ENCODE peak calls at places on chromosomes 6 and 20, in five cellular contexts. D, W, I, K and V are unnamed samples.

GRCh38 chr20:8255945-8256632 is 124.0 kb downstream of the PLCB1 start:
- DNase-seq in D (no peak), W (no peak), I (no peak), K (peak; percentile 80), V (no peak)

GRCh38 chr6:148873154-148873553 is 126.3 kb downstream of the UST start:
- DNase-seq in D (no peak), W (no peak), I (no peak), K (no peak), V (no peak)

GRCh38 chr6:168268755-168269154 is 50.8 kb downstream of the DACT2 start:
- DNase-seq in D (no peak), W (no peak), I (no peak), K (no peak), V (no peak)

GRCh38 chr6:139325686-139326085 is 33.9 kb upstream of the TXLNB start:
- DNase-seq in D (no peak), W (no peak), I (no peak), K (no peak), V (no peak)

GRCh38 chr6:437042-437402 is 45.5 kb downstream of the IRF4 start:
- DNase-seq in D (peak; percentile 72), W (no peak), I (no peak), K (no peak), V (no peak)

GRCh38 chr20:51526105-51526470 is 16.4 kb downstream of the NFATC2 start:
- DNase-seq in D (no peak), W (no peak), I (no peak), K (no peak), V (no peak)

GRCh38 chr6:150176152-150176551 is 33.3 kb downstream of the PPP1R14C start:
- DNase-seq in D (no peak), W (no peak), I (peak; percentile 49), K (no peak), V (peak; percentile 54)

GRCh38 chr6:44166591-44167184 is 8.1 kb downstream of the CAPN11 start:
- DNase-seq in D (no peak), W (no peak), I (no peak), K (no peak), V (no peak)

GRCh38 chr6:139625998-139626975 is 251.8 kb upstream of the CITED2 start:
- DNase-seq in D (peak; percentile 43), W (peak; percentile 27), I (no peak), K (no peak), V (peak; percentile 27)

GRCh38 chr6:878179-878578 is 185.2 kb upstream of the EXOC2 start:
- DNase-seq in D (no peak), W (no peak), I (no peak), K (no peak), V (no peak)

GRCh38 chr6:138001750-138002349 is 105.4 kb downstream of the PERP start:
- DNase-seq in D (peak; percentile 70), W (peak; percentile 47), I (no peak), K (peak; percentile 43), V (no peak)

GRCh38 chr6:38233161-38233791 is 406.5 kb downstream of the BTBD9 start:
- DNase-seq in D (no peak), W (no peak), I (no peak), K (no peak), V (no peak)

DNA sequence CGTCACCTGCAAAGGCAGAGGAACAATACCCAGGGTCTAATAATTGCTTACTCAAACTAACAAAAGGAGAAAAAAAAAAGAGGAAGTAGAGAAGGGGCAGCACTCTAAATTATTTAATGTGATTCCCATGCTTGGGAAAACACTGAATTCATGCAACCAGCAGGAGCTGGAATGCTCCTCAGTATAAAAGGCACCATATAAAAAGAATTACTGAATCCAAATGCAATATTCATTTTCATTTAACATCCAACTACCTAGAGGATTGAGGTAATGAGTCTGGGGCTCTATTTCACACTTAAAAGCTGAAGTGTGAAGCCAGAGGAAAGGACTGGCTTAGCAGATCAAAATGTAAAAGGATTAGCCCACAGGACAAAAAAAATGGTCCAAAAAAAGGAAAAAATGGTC is 8.7 kb downstream of the B4GALT5 start:
- DNase-seq in D (no peak), W (no peak), I (no peak), K (no peak), V (no peak)
- H3K4me1 ChIP-seq in D (peaks cover 43% of the 10 kb centered on the region), W (no peaks in the 10 kb centered on the region), I (peaks cover 43% of the 10 kb centered on the region), K (peaks cover 21% of the 10 kb centered on the region), V (peaks cover 8% of the 10 kb centered on the region)

DNA sequence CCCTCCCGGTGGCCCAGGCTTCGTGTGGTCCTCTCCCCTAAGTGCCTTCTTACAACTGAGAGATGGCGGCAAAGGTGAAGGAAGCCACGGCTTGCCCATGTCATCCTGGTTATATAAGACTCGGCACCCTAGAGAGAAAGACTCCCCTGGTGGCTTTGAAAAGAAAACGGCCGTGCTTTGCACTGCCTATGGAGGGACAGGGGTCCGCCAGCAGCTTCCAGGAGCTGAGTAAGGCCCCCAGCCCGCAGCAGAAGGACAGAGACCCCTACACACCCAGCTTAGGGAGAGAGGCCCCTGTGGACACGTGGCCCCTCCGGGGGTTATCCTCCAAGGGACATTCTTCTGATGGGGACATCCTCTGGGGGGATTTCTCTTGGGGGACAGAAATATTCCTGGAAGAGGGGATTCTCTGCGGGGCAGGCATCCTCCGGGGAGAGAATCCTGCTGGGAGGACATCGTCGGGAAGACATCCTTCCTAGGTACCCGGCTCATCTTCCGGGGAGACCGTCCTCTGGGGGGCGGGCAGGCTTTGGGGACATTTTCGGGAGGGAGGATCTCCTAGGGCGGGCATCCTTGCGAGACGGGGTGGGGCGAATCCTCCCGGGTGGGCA is 509 bp upstream of the OGFR start:
- DNase-seq in D (peak; percentile 60), W (no peak), I (no peak), K (no peak), V (no peak)
- H3K4me1 ChIP-seq in D (peaks cover 14% of the 10 kb centered on the region), W (no peaks in the 10 kb centered on the region), I (peaks cover 24% of the 10 kb centered on the region), K (peaks cover 12% of the 10 kb centered on the region), V (peaks cover 11% of the 10 kb centered on the region)

GRCh38 chr20:60064554-60064953 is 106.3 kb downstream of the CDH26 start:
- DNase-seq in D (no peak), W (no peak), I (no peak), K (no peak), V (no peak)
- H3K4me1 ChIP-seq in D (peaks cover 24% of the 10 kb centered on the region), W (no peaks in the 10 kb centered on the region), I (peaks cover 7% of the 10 kb centered on the region), K (peaks cover 35% of the 10 kb centered on the region), V (no peaks in the 10 kb centered on the region)

GRCh38 chr20:60269571-60270162 is 311.4 kb downstream of the CDH26 start:
- DNase-seq in D (no peak), W (no peak), I (no peak), K (no peak), V (no peak)
- H3K4me1 ChIP-seq in D (no peaks in the 10 kb centered on the region), W (no peaks in the 10 kb centered on the region), I (no peaks in the 10 kb centered on the region), K (no peaks in the 10 kb centered on the region), V (no peaks in the 10 kb centered on the region)